ENCODE peak calls at places on chromosome 2, in six cellular contexts. H is K562, W is GM12891, C is H1, M is GM12878, I is HepG2. B is an unnamed sample.

GRCh38 chr2:40043191-40043590 is 264.1 kb upstream of the THUMPD2 start:
- DNase-seq in H (no peak), M (no peak), W (no peak), C (no peak), I (no peak), B (no peak)

GRCh38 chr2:71306762-71307161 is 24.8 kb upstream of the ZNF638 start:
- DNase-seq in W (no peak), H (no peak), M (no peak), C (no peak), I (no peak), B (no peak)

GRCh38 chr2:100060875-100061274 is 81.5 kb downstream of the AFF3 start:
- DNase-seq in I (no peak), W (no peak), M (no peak), C (no peak), H (no peak), B (no peak)

GRCh38 chr2:33531345-33532059 is 55.1 kb downstream of the RASGRP3 start:
- DNase-seq in M (peak), I (no peak), H (no peak), C (no peak), W (no peak), B (no peak)

GRCh38 chr2:186459009-186459408 is 27.1 kb upstream of the ZC3H15 start:
- DNase-seq in I (peak), H (peak), W (no peak), C (no peak), M (no peak), B (no peak)

GRCh38 chr2:360124-360523 is 72.2 kb upstream of the ALKAL2 start:
- DNase-seq in W (no peak), M (no peak), H (no peak), C (no peak), I (no peak), B (no peak)

GRCh38 chr2:165905854-165906253 is 47.7 kb downstream of the TTC21B start:
- DNase-seq in W (no peak), H (no peak), M (no peak), C (no peak), I (no peak), B (no peak)

GRCh38 chr2:166239548-166239947 is 111.7 kb upstream of the SCN1A start:
- DNase-seq in C (no peak), M (no peak), I (no peak), W (no peak), H (peak), B (no peak)

DNA sequence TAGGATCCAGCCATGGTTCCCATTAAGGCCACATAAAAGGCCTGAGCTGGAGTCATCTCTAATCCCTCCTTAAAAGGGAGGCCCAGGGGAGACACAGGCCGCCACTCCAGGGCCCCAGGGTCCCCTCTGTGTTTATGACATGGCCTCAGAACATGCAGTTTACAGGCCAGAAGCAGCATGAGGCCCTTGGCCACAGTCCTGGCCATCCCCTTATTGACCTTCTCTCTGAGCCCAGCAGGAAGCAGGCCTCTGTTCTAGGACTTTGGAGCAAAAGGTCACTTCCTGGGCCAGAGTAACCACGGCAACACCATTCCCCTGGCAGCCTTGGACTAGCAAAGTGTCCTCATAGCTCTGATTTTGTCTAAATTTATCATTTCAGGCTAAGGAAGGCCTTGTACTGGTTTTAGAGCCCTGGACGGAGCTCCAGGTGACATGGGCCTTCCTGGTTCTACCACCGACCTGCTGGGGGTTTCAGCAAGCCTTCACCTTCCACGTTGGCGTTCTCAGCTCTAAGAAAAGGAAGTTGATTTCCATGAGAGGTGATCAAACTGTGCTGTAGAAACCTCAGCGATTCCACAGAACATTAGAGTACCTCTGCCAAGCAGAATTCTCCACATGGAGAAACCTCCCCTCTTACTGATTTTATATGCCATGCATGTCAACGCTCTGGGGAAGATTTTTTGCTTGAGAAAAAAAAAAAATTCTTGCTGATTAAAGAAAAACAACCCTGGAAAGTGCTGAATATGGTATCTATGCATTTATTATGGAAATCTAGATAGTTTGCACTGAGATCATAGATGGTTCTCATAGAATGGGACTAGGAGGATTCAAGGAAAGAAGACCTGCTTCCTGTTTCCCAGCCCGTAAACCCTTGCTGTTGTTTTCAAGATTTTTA is 53.7 kb downstream of the HS1BP3 start:
- DNase-seq in H (peak), M (no peak), W (no peak), I (peak), C (no peak), B (no peak)
- TF ChIP-seq POLR2A in H (no peak), M (no peak), W (no peak), I (peak), C (no peak), B (no peak)

GRCh38 chr2:217994776-217995274 is 8.0 kb downstream of the TNS1 start:
- DNase-seq in M (no peak), W (no peak), C (no peak), H (no peak), I (no peak), B (no peak)
- TF ChIP-seq TAF1 in M (no peak), W (no peak), C (no peak), H (no peak), I (no peak), B (no peak)

GRCh38 chr2:46326231-46326980 is 29.2 kb downstream of the EPAS1 start:
- DNase-seq in I (peak), M (no peak), H (peak), W (no peak), C (no peak), B (no peak)
- TF ChIP-seq POLR2AphosphoS5 in I (no peak), M (no peak), H (no peak), W (no peak), C (no peak), B (no peak)

GRCh38 chr2:218217366-218218309 is 649 bp downstream of the ARPC2 start:
- DNase-seq in H (peak), I (peak), M (no peak), W (peak), C (peak), B (peak)
- TF ChIP-seq POLR2A in H (no peak), I (no peak), M (peak), W (no peak), C (no peak), B (no peak)

DNA sequence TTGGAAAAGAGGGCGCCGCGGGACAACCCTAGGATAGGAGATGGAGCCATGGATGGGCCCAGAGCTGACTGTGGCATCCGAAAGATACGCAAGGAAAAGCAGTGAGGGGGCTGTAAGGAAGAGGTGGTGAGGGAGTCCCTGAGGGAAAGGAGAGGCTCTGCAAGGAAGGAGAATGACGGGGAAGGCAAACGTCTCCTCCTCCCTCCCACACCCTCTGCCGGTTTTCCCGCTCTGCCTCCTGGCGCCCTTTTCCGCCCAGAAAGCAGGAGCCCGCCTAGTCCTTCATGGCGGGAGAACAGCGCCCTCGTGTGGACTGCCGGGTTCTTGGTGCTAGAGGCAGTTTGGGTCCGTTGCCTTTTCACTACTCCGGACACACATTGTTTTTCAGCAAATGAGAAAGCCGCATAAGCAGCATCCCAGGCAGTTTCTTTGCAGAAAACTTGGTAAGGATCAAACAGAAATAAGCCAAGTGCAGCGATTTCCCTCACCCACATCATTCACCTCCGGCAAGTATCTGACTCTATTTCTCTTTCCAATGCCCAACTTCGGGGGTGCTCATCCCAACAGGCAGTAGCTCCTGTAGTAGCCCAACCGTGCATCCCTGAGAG is 200.4 kb downstream of the INO80D start:
- DNase-seq in I (peak), H (peak), W (peak), M (no peak), C (peak), B (peak)
- TF ChIP-seq TAF1 in I (no peak), H (no peak), W (no peak), M (no peak), C (peak), B (no peak)

GRCh38 chr2:237257471-237257951 is 156.5 kb downstream of the COL6A3 start:
- DNase-seq in M (no peak), H (no peak), C (no peak), I (no peak), W (no peak), B (no peak)

GRCh38 chr2:237254369-237254861 is 159.5 kb downstream of the COL6A3 start:
- DNase-seq in C (no peak), I (no peak), H (no peak), M (no peak), W (no peak), B (no peak)

GRCh38 chr2:237253046-237253723 is 160.8 kb downstream of the COL6A3 start:
- DNase-seq in M (no peak), W (no peak), I (no peak), C (no peak), H (no peak), B (no peak)

GRCh38 chr2:237256845-237257244 is 157.1 kb downstream of the COL6A3 start:
- DNase-seq in C (no peak), H (no peak), M (no peak), I (no peak), W (no peak), B (no peak)

GRCh38 chr2:237254911-237255578 is 158.9 kb downstream of the COL6A3 start:
- DNase-seq in W (no peak), M (no peak), H (no peak), I (no peak), C (no peak), B (no peak)
- TF ChIP-seq POLR2AphosphoS5 in W (no peak), M (no peak), H (no peak), I (no peak), C (no peak), B (no peak)

DNA sequence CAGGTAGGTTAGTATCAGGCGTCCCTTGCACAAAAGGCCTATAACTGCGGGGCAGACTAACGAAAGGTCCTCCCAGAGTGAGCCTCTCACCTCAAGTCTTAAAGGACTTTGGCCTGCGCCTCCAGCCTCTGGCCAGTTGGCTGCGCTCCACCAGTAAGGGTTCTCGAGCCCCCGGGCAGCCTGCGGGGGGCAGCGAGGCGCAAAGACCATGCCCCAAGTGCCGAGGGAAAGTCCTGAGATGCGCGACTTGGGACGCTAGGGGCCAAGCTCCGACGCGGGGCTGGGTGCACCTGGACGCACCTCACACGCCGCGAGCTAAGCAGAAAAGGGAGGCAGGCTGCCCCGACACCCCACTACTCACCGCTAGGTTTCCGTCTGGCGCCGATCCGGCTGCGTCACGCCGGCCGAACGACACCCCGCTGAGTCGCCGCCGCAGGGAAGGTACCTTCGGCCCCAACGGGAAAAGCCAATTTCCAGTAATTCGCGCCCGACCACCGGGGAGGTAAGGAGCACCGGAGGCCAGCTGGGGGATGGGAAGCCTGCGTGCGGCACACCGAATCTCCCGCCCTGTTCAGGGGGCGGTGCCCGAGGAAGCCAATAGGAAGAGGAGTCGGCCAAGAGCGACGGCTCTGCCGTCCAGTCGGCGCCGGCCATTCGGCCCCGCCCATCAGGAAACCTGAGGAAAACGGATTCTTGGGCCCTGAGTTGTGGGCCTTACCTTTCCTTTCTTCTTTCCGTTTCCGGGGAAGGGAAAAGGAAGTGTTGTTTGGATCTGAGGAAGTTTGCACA is at the start of gene ORC2:
- DNase-seq in M (peak), C (peak), W (peak), I (peak), H (peak), B (peak)
- TF ChIP-seq POLR2A in M (peak), C (peak), W (peak), I (peak), H (peak), B (peak)